ENCODE peak calls at places on chromosomes 16 and 17, in eight cellular contexts. One of them, this sample, is unnamed.

GRCh38 chr16:83513006-83513755 is 294.6 kb upstream of the HSBP1 start:
- DNase-seq in activated T-helper 2 cell treated with anti-CD3 and anti-CD28 coated beads, Interferon-gamma antibody, Interleukin-2, Interleukin-4, amounts not matched to agents 10 μg/mL and 5 μg/mL and 100 μg/mL, durations not matched to agents 14 hours and 24 hours and 36 hours: no peak
- DNase-seq in stimulated activated CD8-positive, alpha-beta memory T cell treated with anti-CD3 and anti-CD28 coated beads, Interleukin-7, amount 100 ng/mL, for 1 hour: no peak
- DNase-seq in HL-60: no peak
- DNase-seq in kidney: no peak
- DNase-seq in hepatic stellate cell: peak; percentile 81
- DNase-seq in activated naive CD4-positive, alpha-beta T cell treated with Interleukin-2 at 50 U/mL for 16 hours: no peak
- DNase-seq in ecto neural progenitor cell: no peak
- DNase-seq in this sample: no peak

GRCh38 chr17:34837796-34838195 is 123.5 kb downstream of the CCT6B start:
- DNase-seq in activated T-helper 2 cell treated with anti-CD3 and anti-CD28 coated beads, Interferon-gamma antibody, Interleukin-2, Interleukin-4, amounts not matched to agents 10 μg/mL and 5 μg/mL and 100 μg/mL, durations not matched to agents 14 hours and 24 hours and 36 hours: no peak
- DNase-seq in stimulated activated CD8-positive, alpha-beta memory T cell treated with anti-CD3 and anti-CD28 coated beads, Interleukin-7, amount 100 ng/mL, for 1 hour: no peak
- DNase-seq in HL-60: no peak
- DNase-seq in kidney: no peak
- DNase-seq in hepatic stellate cell: no peak
- DNase-seq in activated naive CD4-positive, alpha-beta T cell treated with Interleukin-2 at 50 U/mL for 16 hours: no peak
- DNase-seq in ecto neural progenitor cell: no peak
- DNase-seq in this sample: no peak

GRCh38 chr16:49856741-49857330 is 924 bp upstream of the ZNF423 start:
- DNase-seq in activated T-helper 2 cell treated with anti-CD3 and anti-CD28 coated beads, Interferon-gamma antibody, Interleukin-2, Interleukin-4, amounts not matched to agents 10 μg/mL and 5 μg/mL and 100 μg/mL, durations not matched to agents 14 hours and 24 hours and 36 hours: no peak
- DNase-seq in stimulated activated CD8-positive, alpha-beta memory T cell treated with anti-CD3 and anti-CD28 coated beads, Interleukin-7, amount 100 ng/mL, for 1 hour: no peak
- DNase-seq in HL-60: peak; percentile 33
- DNase-seq in kidney: peak; percentile 92
- DNase-seq in hepatic stellate cell: peak; percentile 92
- DNase-seq in activated naive CD4-positive, alpha-beta T cell treated with Interleukin-2 at 50 U/mL for 16 hours: peak; percentile 9
- DNase-seq in ecto neural progenitor cell: peak; percentile 87
- DNase-seq in this sample: peak; percentile 64

GRCh38 chr17:68325961-68326360 is 34.7 kb downstream of the ARSG start:
- DNase-seq in activated T-helper 2 cell treated with anti-CD3 and anti-CD28 coated beads, Interferon-gamma antibody, Interleukin-2, Interleukin-4, amounts not matched to agents 10 μg/mL and 5 μg/mL and 100 μg/mL, durations not matched to agents 14 hours and 24 hours and 36 hours: no peak
- DNase-seq in stimulated activated CD8-positive, alpha-beta memory T cell treated with anti-CD3 and anti-CD28 coated beads, Interleukin-7, amount 100 ng/mL, for 1 hour: no peak
- DNase-seq in HL-60: no peak
- DNase-seq in kidney: no peak
- DNase-seq in hepatic stellate cell: no peak
- DNase-seq in activated naive CD4-positive, alpha-beta T cell treated with Interleukin-2 at 50 U/mL for 16 hours: no peak
- DNase-seq in ecto neural progenitor cell: no peak
- DNase-seq in this sample: no peak

GRCh38 chr16:86010680-86011141 is 111.7 kb downstream of the IRF8 start:
- DNase-seq in activated T-helper 2 cell treated with anti-CD3 and anti-CD28 coated beads, Interferon-gamma antibody, Interleukin-2, Interleukin-4, amounts not matched to agents 10 μg/mL and 5 μg/mL and 100 μg/mL, durations not matched to agents 14 hours and 24 hours and 36 hours: no peak
- DNase-seq in stimulated activated CD8-positive, alpha-beta memory T cell treated with anti-CD3 and anti-CD28 coated beads, Interleukin-7, amount 100 ng/mL, for 1 hour: no peak
- DNase-seq in HL-60: no peak
- DNase-seq in kidney: peak; percentile 31
- DNase-seq in hepatic stellate cell: no peak
- DNase-seq in activated naive CD4-positive, alpha-beta T cell treated with Interleukin-2 at 50 U/mL for 16 hours: no peak
- DNase-seq in ecto neural progenitor cell: peak; percentile 20
- DNase-seq in this sample: no peak

GRCh38 chr17:29412780-29413565 is 22.8 kb downstream of the TAOK1 start:
- DNase-seq in activated T-helper 2 cell treated with anti-CD3 and anti-CD28 coated beads, Interferon-gamma antibody, Interleukin-2, Interleukin-4, amounts not matched to agents 10 μg/mL and 5 μg/mL and 100 μg/mL, durations not matched to agents 14 hours and 24 hours and 36 hours: no peak
- DNase-seq in stimulated activated CD8-positive, alpha-beta memory T cell treated with anti-CD3 and anti-CD28 coated beads, Interleukin-7, amount 100 ng/mL, for 1 hour: no peak
- DNase-seq in HL-60: no peak
- DNase-seq in kidney: no peak
- DNase-seq in hepatic stellate cell: peak; percentile 64
- DNase-seq in activated naive CD4-positive, alpha-beta T cell treated with Interleukin-2 at 50 U/mL for 16 hours: no peak
- DNase-seq in ecto neural progenitor cell: no peak
- DNase-seq in this sample: no peak

GRCh38 chr17:81153340-81153803 is 11.9 kb upstream of the PVALEF start:
- DNase-seq in activated T-helper 2 cell treated with anti-CD3 and anti-CD28 coated beads, Interferon-gamma antibody, Interleukin-2, Interleukin-4, amounts not matched to agents 10 μg/mL and 5 μg/mL and 100 μg/mL, durations not matched to agents 14 hours and 24 hours and 36 hours: no peak
- DNase-seq in stimulated activated CD8-positive, alpha-beta memory T cell treated with anti-CD3 and anti-CD28 coated beads, Interleukin-7, amount 100 ng/mL, for 1 hour: no peak
- DNase-seq in HL-60: peak; percentile 68
- DNase-seq in kidney: peak; percentile 26
- DNase-seq in hepatic stellate cell: no peak
- DNase-seq in activated naive CD4-positive, alpha-beta T cell treated with Interleukin-2 at 50 U/mL for 16 hours: peak; percentile 47
- DNase-seq in ecto neural progenitor cell: no peak
- DNase-seq in this sample: peak; percentile 66

GRCh38 chr17:57138956-57139576 is 54.0 kb downstream of the AKAP1 start:
- DNase-seq in activated T-helper 2 cell treated with anti-CD3 and anti-CD28 coated beads, Interferon-gamma antibody, Interleukin-2, Interleukin-4, amounts not matched to agents 10 μg/mL and 5 μg/mL and 100 μg/mL, durations not matched to agents 14 hours and 24 hours and 36 hours: no peak
- DNase-seq in stimulated activated CD8-positive, alpha-beta memory T cell treated with anti-CD3 and anti-CD28 coated beads, Interleukin-7, amount 100 ng/mL, for 1 hour: no peak
- DNase-seq in HL-60: no peak
- DNase-seq in kidney: no peak
- DNase-seq in hepatic stellate cell: no peak
- DNase-seq in activated naive CD4-positive, alpha-beta T cell treated with Interleukin-2 at 50 U/mL for 16 hours: no peak
- DNase-seq in ecto neural progenitor cell: no peak
- DNase-seq in this sample: no peak

GRCh38 chr16:19735074-19735867 is 17.2 kb downstream of the IQCK start:
- DNase-seq in activated T-helper 2 cell treated with anti-CD3 and anti-CD28 coated beads, Interferon-gamma antibody, Interleukin-2, Interleukin-4, amounts not matched to agents 10 μg/mL and 5 μg/mL and 100 μg/mL, durations not matched to agents 14 hours and 24 hours and 36 hours: no peak
- DNase-seq in stimulated activated CD8-positive, alpha-beta memory T cell treated with anti-CD3 and anti-CD28 coated beads, Interleukin-7, amount 100 ng/mL, for 1 hour: no peak
- DNase-seq in HL-60: no peak
- DNase-seq in kidney: no peak
- DNase-seq in hepatic stellate cell: no peak
- DNase-seq in activated naive CD4-positive, alpha-beta T cell treated with Interleukin-2 at 50 U/mL for 16 hours: no peak
- DNase-seq in ecto neural progenitor cell: no peak
- DNase-seq in this sample: no peak

GRCh38 chr16:59783191-59783590 is 1049.1 kb upstream of the GOT2 start:
- DNase-seq in activated T-helper 2 cell treated with anti-CD3 and anti-CD28 coated beads, Interferon-gamma antibody, Interleukin-2, Interleukin-4, amounts not matched to agents 10 μg/mL and 5 μg/mL and 100 μg/mL, durations not matched to agents 14 hours and 24 hours and 36 hours: no peak
- DNase-seq in stimulated activated CD8-positive, alpha-beta memory T cell treated with anti-CD3 and anti-CD28 coated beads, Interleukin-7, amount 100 ng/mL, for 1 hour: no peak
- DNase-seq in HL-60: no peak
- DNase-seq in kidney: no peak
- DNase-seq in hepatic stellate cell: no peak
- DNase-seq in activated naive CD4-positive, alpha-beta T cell treated with Interleukin-2 at 50 U/mL for 16 hours: no peak
- DNase-seq in ecto neural progenitor cell: no peak
- DNase-seq in this sample: no peak

GRCh38 chr17:49776864-49777263 is 11.6 kb upstream of the KAT7 start:
- DNase-seq in activated T-helper 2 cell treated with anti-CD3 and anti-CD28 coated beads, Interferon-gamma antibody, Interleukin-2, Interleukin-4, amounts not matched to agents 10 μg/mL and 5 μg/mL and 100 μg/mL, durations not matched to agents 14 hours and 24 hours and 36 hours: no peak
- DNase-seq in stimulated activated CD8-positive, alpha-beta memory T cell treated with anti-CD3 and anti-CD28 coated beads, Interleukin-7, amount 100 ng/mL, for 1 hour: no peak
- DNase-seq in HL-60: no peak
- DNase-seq in kidney: no peak
- DNase-seq in hepatic stellate cell: no peak
- DNase-seq in activated naive CD4-positive, alpha-beta T cell treated with Interleukin-2 at 50 U/mL for 16 hours: no peak
- DNase-seq in ecto neural progenitor cell: no peak
- DNase-seq in this sample: no peak